ENCODE peak calls at places on chromosome 1, in seven cellular contexts. B is type B pancreatic cell, G is left colon, I is HCEC 1CT, T is G401, X is WTC11, D is adrenal gland. W is an unnamed sample.

GRCh38 chr1:56576880-56577858 is 2.2 kb downstream of the PLPP3 start:
- DNase-seq in B (no peak), G (no peak), I (peak; percentile 49), T (no peak), X (no peak), D (no peak), W (no peak)

GRCh38 chr1:33167650-33168447 is 14.0 kb downstream of the TRIM62 start:
- DNase-seq in B (no peak), G (no peak), I (no peak), T (no peak), X (no peak), D (no peak), W (no peak)

GRCh38 chr1:87325982-87326738 is 2.5 kb upstream of the LMO4 start:
- DNase-seq in B (no peak), G (no peak), I (peak; percentile 20), T (peak; percentile 86), X (peak; percentile 41), D (peak; percentile 40), W (no peak)

GRCh38 chr1:97247196-97247595 is 525.6 kb downstream of the PTBP2 start:
- DNase-seq in B (no peak), G (no peak), I (peak; percentile 12), T (no peak), X (no peak), D (no peak), W (no peak)

GRCh38 chr1:231416896-231417295 is 5.2 kb downstream of the EGLN1 start:
- DNase-seq in B (no peak), G (no peak), I (no peak), T (no peak), X (no peak), D (no peak), W (no peak)

GRCh38 chr1:85339089-85339488 is 62.7 kb upstream of the BCL10 start:
- DNase-seq in B (no peak), G (no peak), I (no peak), T (no peak), X (no peak), D (no peak), W (no peak)

GRCh38 chr1:53913352-53914043 is 19.5 kb downstream of the DIO1 start:
- DNase-seq in B (no peak), G (no peak), I (no peak), T (no peak), X (no peak), D (no peak), W (no peak)

GRCh38 chr1:38117444-38117887 is 70.9 kb upstream of the POU3F1 start:
- DNase-seq in B (no peak), G (no peak), I (no peak), T (no peak), X (no peak), D (no peak), W (peak; percentile 98)

W was measured in left lobe of liver.